ENCODE peak calls at places on chromosomes 16 and 17, in five cellular contexts. L is mucosa of gallbladder, K is bronchial epithelial cell, Z is KG1, H is right cardiac atrium. V is an unnamed sample.

GRCh38 chr17:68592667-68593330 is 8.4 kb downstream of the FAM20A start:
- DNase-seq in K (no peak), Z (no peak), H (no peak), L (no peak), V (no peak)

GRCh38 chr17:47935961-47936360 is 5.4 kb upstream of the PNPO start:
- DNase-seq in Z (no peak), K (peak), L (no peak), H (no peak), V (no peak)

GRCh38 chr16:85428168-85428898 is 184.8 kb upstream of the GSE1 start:
- DNase-seq in H (peak), K (peak), L (no peak), Z (peak), V (peak)

GRCh38 chr16:67939507-67940435 is 3.1 kb upstream of the PSMB10 start:
- DNase-seq in H (peak), K (no peak), L (peak), Z (no peak), V (peak)

GRCh38 chr17:29734640-29735039 is 111.9 kb upstream of the CORO6 start:
- DNase-seq in L (no peak), H (no peak), Z (no peak), K (no peak), V (no peak)

GRCh38 chr16:70388281-70388680 is 41.6 kb downstream of the DDX19A start:
- DNase-seq in K (no peak), H (no peak), L (no peak), Z (no peak), V (no peak)

GRCh38 chr17:81248649-81249048 is 9.5 kb downstream of the NDUFAF8 start:
- DNase-seq in L (no peak), K (no peak), H (peak), Z (no peak), V (no peak)

GRCh38 chr16:55426865-55427484 is 52.0 kb upstream of the MMP2 start:
- DNase-seq in Z (no peak), H (no peak), L (no peak), K (no peak), V (no peak)

GRCh38 chr16:68246671-68247070 is 1.5 kb downstream of the PLA2G15 start:
- DNase-seq in H (no peak), K (no peak), L (no peak), Z (no peak), V (no peak)

GRCh38 chr16:12413393-12413792 is 390.3 kb downstream of the CPPED1 start:
- DNase-seq in K (no peak), Z (no peak), H (no peak), L (no peak), V (no peak)

GRCh38 chr16:80556481-80556880 is 15.7 kb downstream of the DYNLRB2 start:
- DNase-seq in Z (no peak), L (no peak), H (no peak), K (no peak), V (no peak)

GRCh38 chr16:30724641-30725464 is 23.4 kb upstream of the PHKG2 start:
- DNase-seq in H (peak), L (no peak), Z (no peak), K (no peak), V (no peak)

GRCh38 chr16:80938035-80938927 is 68.4 kb downstream of the CMC2 start:
- DNase-seq in L (peak), Z (no peak), H (peak), K (peak), V (no peak)

GRCh38 chr17:11441004-11441403 is 157.3 kb upstream of the DNAH9 start:
- DNase-seq in K (no peak), L (no peak), H (no peak), Z (no peak), V (no peak)

GRCh38 chr16:12157510-12158093 is 181.1 kb downstream of the SNX29 start:
- DNase-seq in L (no peak), Z (no peak), K (no peak), H (no peak), V (no peak)

GRCh38 chr16:89297156-89297869 is 79.8 kb downstream of the ZNF778 start:
- DNase-seq in H (no peak), Z (no peak), K (no peak), L (no peak), V (no peak)